ENCODE peak calls at places on chromosomes 2 and 18, in seven cellular contexts. Q is spleen, S is K562, F is Panc1, X is breast epithelium, E is sigmoid colon, D is GM23338. U is an unnamed sample.

GRCh38 chr2:70683455-70683854 is 84.5 kb downstream of the ADD2 start:
- DNase-seq in F (no peak), Q (peak), D (no peak), S (no peak), X (no peak), E (peak), U (no peak)

GRCh38 chr2:162123806-162124758 is 28.0 kb downstream of the GCG start:
- DNase-seq in E (no peak), F (peak), D (peak), S (peak), Q (no peak), X (no peak), U (peak)

GRCh38 chr2:120675460-120676130 is 60.1 kb upstream of the GLI2 start:
- DNase-seq in Q (no peak), D (peak), X (no peak), E (peak), S (peak), F (no peak), U (peak)

GRCh38 chr2:169095631-169096105 is 26.3 kb downstream of the DHRS9 start:
- DNase-seq in Q (no peak), D (no peak), S (peak), X (no peak), E (no peak), F (peak), U (no peak)

GRCh38 chr2:222290691-222291484 is 7.9 kb downstream of the PAX3 start:
- DNase-seq in F (no peak), E (no peak), X (no peak), S (no peak), D (peak), Q (no peak), U (no peak)

GRCh38 chr2:158204741-158205165 is 103.1 kb downstream of the UPP2 start:
- DNase-seq in X (no peak), E (no peak), D (no peak), S (no peak), Q (no peak), F (no peak), U (no peak)

GRCh38 chr2:170201262-170201661 is 23.3 kb downstream of the MYO3B start:
- DNase-seq in S (no peak), Q (no peak), X (no peak), D (no peak), F (no peak), E (no peak), U (no peak)

GRCh38 chr2:121211689-121212151 is 73.3 kb downstream of the TFCP2L1 start:
- DNase-seq in S (no peak), X (no peak), F (no peak), E (no peak), Q (peak), D (no peak), U (peak)

GRCh38 chr2:150327546-150328495 is 159.6 kb downstream of the RND3 start:
- DNase-seq in X (no peak), S (no peak), E (no peak), Q (no peak), D (peak), F (no peak), U (no peak)

GRCh38 chr2:230153390-230153976 is 66.3 kb downstream of the SP110 start:
- DNase-seq in X (no peak), F (no peak), Q (no peak), D (no peak), E (no peak), S (no peak), U (no peak)

GRCh38 chr2:71277536-71278103 is 50.7 kb upstream of the PAIP2B start:
- DNase-seq in E (no peak), S (no peak), F (peak), Q (peak), D (peak), X (no peak), U (peak)

GRCh38 chr18:58263055-58263732 is 219.2 kb downstream of the NEDD4L start:
- DNase-seq in S (peak), E (no peak), D (peak), F (peak), X (no peak), Q (no peak), U (no peak)

GRCh38 chr2:240952496-240953246 is 45.7 kb upstream of the SNED1 start:
- DNase-seq in Q (no peak), D (no peak), F (no peak), X (peak), E (peak), S (no peak), U (peak)

GRCh38 chr2:225894240-225894980 is 494.9 kb downstream of the NYAP2 start:
- DNase-seq in E (no peak), Q (no peak), F (peak), X (no peak), S (no peak), D (no peak), U (no peak)

GRCh38 chr2:237154050-237154638 is 68.5 kb downstream of the COPS8 start:
- DNase-seq in X (no peak), D (peak), Q (no peak), S (peak), F (no peak), E (no peak), U (no peak)

GRCh38 chr2:20839052-20839451 is 16.2 kb upstream of the LDAH start:
- DNase-seq in D (no peak), X (no peak), F (no peak), E (no peak), S (no peak), Q (no peak), U (no peak)

GRCh38 chr2:2933421-2933820 is 444.2 kb downstream of the EIPR1 start:
- DNase-seq in D (no peak), F (no peak), Q (no peak), E (no peak), X (no peak), S (no peak), U (no peak)

GRCh38 chr18:3452750-3453539 is 3.0 kb downstream of the TGIF1 start:
- DNase-seq in Q (no peak), S (peak), D (no peak), F (no peak), X (no peak), E (no peak), U (no peak)

GRCh38 chr2:46010925-46011490 is 286.2 kb upstream of the EPAS1 start:
- DNase-seq in X (no peak), D (peak), E (no peak), S (peak), Q (no peak), F (no peak), U (no peak)

GRCh38 chr2:145221511-145221910 is 701.6 kb upstream of the ZEB2 start:
- DNase-seq in E (no peak), Q (no peak), S (no peak), X (no peak), F (no peak), D (no peak), U (no peak)

GRCh38 chr2:12169721-12170120 is 423.3 kb downstream of the LPIN1 start:
- DNase-seq in X (no peak), Q (no peak), D (no peak), F (no peak), S (no peak), E (peak), U (no peak)

GRCh38 chr18:24837065-24837464 is 376.6 kb downstream of the HRH4 start:
- DNase-seq in S (no peak), X (no peak), E (no peak), Q (no peak), F (no peak), D (no peak), U (no peak)

GRCh38 chr2:53403836-53404413 is 363.7 kb upstream of the CHAC2 start:
- DNase-seq in D (no peak), F (peak), E (no peak), Q (no peak), X (no peak), S (no peak), U (no peak)

GRCh38 chr2:163191372-163191771 is 352.8 kb upstream of the KCNH7 start:
- DNase-seq in Q (no peak), F (no peak), X (no peak), S (peak), E (no peak), D (peak), U (no peak)

GRCh38 chr2:184599054-184599874 is 935 bp downstream of the ZNF804A start:
- DNase-seq in X (no peak), Q (no peak), F (no peak), D (no peak), E (no peak), S (no peak), U (no peak)

GRCh38 chr2:52386433-52386832 is 1354.5 kb upstream of the NRXN1 start:
- DNase-seq in D (no peak), F (no peak), S (no peak), Q (no peak), E (no peak), X (no peak), U (no peak)

GRCh38 chr2:119196301-119197124 is 27.1 kb upstream of the STEAP3 start:
- DNase-seq in D (peak), E (no peak), S (no peak), Q (peak), X (no peak), F (no peak), U (no peak)

GRCh38 chr2:178924817-178925216 is 117.6 kb upstream of the TTN start:
- DNase-seq in Q (no peak), X (no peak), E (no peak), S (no peak), D (no peak), F (no peak), U (no peak)

GRCh38 chr2:25851740-25852503 is 26.4 kb downstream of the ASXL2 start:
- DNase-seq in S (peak), E (no peak), D (peak), Q (no peak), X (no peak), F (peak), U (no peak)

GRCh38 chr18:33841221-33841967 is 263.4 kb downstream of the ASXL3 start:
- DNase-seq in Q (no peak), S (no peak), E (no peak), X (no peak), D (peak), F (no peak), U (no peak)

DNA sequence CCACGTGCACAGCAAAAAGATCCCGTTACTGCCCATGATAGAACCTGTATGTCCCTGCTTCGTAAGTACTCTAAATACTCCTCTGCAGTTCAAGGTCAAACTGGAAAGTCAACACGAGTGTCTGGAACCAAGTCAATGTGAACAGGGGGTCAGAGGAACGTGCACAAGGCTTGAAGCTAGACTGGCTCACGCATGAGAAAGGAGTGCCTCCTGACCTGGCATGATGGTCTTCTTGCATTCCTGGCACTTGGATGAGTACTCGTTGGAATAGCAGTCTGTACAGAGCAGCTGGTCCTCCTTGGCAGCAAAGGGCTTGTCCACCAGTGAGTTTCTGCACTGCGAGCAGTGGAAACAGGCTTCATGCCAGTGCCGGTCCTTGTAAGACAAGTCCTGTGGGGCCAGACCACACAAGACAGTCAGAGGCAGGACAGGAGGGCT is 25.5 kb downstream of the FHL2 start:
- DNase-seq in E (peak), Q (no peak), D (no peak), S (no peak), X (no peak), F (no peak), U (no peak)
- TF ChIP-seq POLR2AphosphoS5 in E (peak), Q (no peak), D (no peak), S (no peak), X (peak), F (peak), U (no peak)

DNA sequence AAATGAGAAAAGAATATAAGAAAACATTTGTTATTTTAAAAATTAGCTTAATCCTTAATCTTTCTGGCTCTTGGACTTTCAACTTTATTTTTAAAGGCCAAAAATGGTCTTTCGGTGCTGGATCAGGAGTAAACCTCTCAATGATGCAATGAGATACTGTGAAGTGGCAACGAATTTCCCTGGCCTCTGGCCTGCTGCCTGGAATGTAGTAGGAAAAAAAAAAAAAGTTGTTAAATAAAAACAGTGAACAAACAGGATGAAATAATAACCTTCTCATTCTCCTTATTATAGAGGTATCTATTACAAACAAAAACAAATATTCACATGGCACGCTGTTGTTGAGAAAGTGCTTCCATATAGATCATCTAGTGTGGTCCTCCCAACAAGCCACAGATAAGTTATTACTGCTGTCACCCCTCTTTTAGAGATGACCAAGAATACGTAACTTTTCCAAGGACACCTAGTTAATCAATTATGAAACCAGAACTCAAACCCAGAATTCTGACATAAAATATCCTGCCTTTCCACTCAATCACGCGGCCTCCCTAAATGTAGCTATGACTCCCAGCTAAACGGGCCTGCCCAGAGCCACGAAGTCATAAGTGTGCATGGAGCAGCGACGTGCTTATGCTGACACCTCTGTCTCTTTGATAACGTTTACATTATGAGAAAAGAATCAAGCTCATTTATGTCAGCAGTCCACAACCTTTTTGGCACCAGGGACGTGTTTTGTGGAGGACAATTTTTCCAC is 170.9 kb downstream of the BCL2 start:
- DNase-seq in D (no peak), S (no peak), E (peak), F (no peak), X (no peak), Q (no peak), U (no peak)
- TF ChIP-seq POLR2AphosphoS5 in D (no peak), S (no peak), E (peak), F (no peak), X (no peak), Q (no peak), U (no peak)

DNA sequence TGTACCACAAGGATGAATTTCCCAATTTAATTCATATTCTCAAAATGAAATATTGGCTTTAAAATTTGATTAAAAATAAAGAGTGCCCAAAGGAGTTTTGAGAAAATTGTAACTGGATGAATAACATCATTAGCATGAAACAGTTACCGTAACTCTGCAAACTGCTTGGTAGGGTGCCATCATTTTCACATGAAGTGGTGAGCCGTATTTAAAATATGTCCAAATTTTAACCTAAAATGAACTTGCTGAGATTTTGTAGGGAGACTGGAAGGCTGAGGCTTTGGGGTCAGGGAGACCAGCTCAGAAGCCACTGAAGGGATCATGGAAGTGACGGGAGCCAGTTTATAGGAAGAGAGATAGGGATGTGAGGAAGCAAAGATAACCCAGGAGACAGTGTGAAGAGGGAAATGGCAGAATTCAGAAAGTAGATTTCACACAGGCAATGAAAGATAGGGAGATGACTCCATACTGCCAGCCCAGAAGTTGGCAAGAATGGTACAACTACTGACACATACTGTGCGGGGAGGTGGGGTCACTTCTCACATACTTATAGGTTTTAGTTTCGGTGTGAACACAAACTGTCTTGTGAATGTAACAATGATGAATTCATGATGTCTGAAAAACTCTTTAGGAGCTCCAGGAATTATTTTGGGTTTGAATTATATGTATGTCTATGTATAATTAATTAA is 53.8 kb downstream of the EFEMP1 start:
- DNase-seq in X (no peak), F (no peak), D (no peak), S (no peak), Q (no peak), E (no peak), U (no peak)
- TF ChIP-seq POLR2AphosphoS5 in X (no peak), F (no peak), D (no peak), S (no peak), Q (no peak), E (no peak), U (no peak)

DNA sequence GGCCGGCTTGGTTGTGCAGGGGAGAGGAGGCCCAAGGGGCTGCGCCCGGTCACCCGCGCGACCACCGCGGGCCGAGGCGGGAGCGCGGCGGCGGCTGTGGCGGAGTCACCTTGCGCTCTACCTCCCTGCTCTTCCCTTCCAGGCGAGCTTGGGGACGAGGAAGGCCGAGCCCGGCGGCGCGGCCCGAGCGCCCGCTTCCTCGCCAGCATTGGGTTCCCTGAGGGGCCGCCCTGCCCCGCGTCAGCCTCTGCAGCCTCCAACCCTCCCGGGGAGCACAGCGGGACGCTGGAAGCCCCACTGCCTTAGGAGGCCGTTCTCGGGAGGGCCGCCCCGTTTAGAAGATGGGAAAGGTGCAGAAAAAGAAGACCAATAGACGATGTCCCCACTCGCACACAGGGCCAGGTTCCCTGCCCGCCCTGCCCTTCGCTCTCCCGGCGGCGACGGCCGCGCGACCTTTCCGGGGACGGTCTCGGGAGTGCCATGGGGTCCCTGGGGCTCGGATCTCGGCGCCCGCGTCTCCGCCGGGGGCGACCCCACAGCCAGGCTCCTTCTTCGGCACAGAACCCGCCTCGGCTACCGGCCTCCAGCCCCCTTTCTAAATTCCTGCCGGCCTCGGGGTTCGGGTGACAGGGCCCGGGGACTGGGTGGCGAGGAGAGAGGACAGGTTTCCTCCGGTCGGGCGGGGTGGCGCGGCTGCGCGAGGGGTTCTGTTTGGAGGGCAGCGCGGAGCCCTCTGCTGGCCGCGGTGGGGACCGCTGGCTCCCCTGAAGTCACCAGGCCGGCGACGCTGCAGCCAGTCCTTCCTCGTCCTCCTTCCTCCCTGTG is 85.5 kb downstream of the HS6ST1 start:
- DNase-seq in E (peak), Q (peak), F (peak), X (peak), D (peak), S (peak), U (peak)
- TF ChIP-seq POLR2AphosphoS5 in E (no peak), Q (peak), F (no peak), X (no peak), D (no peak), S (no peak), U (no peak)

U was measured in upper lobe of left lung.